ENCODE peak calls at places on chromosomes 7 and 10, in nine cellular contexts. D is GM04504, C is T-helper 1 cell, Z is EH, E is neuronal stem cell, J is heart right ventricle, X is activated gamma-delta T cell treated with Interleukin-2 at 50 U/mL for 16 hours, R is GM03348, M is AG08396. N is an unnamed sample.

GRCh38 chr7:150405584-150406310 is 26.6 kb downstream of the ZNF775 start:
- DNase-seq in X (peak), J (peak), R (peak), D (no peak), E (no peak), M (peak), Z (peak), C (no peak), N (peak)

GRCh38 chr7:147564771-147565476 is 1025.6 kb upstream of the C7orf33 start:
- DNase-seq in E (no peak), J (no peak), M (no peak), D (no peak), R (no peak), C (no peak), X (no peak), Z (no peak), N (no peak)

GRCh38 chr7:93817561-93817960 is 73.0 kb downstream of the TFPI2 start:
- DNase-seq in Z (peak), D (no peak), M (no peak), X (no peak), E (no peak), R (no peak), C (no peak), J (no peak), N (no peak)

GRCh38 chr7:41103331-41103730 is 599.6 kb downstream of the INHBA start:
- DNase-seq in M (no peak), D (no peak), X (no peak), J (no peak), C (no peak), E (no peak), Z (peak), R (peak), N (no peak)

GRCh38 chr10:131814567-131815290 is 86.1 kb upstream of the PPP2R2D start:
- DNase-seq in X (no peak), D (no peak), Z (no peak), C (no peak), R (no peak), E (no peak), J (no peak), M (no peak), N (no peak)

GRCh38 chr7:39406464-39406863 is 159.7 kb upstream of the YAE1 start:
- DNase-seq in C (no peak), X (no peak), R (no peak), D (no peak), Z (no peak), M (no peak), J (no peak), E (no peak), N (no peak)

GRCh38 chr10:44334621-44335184 is 50.2 kb downstream of the CXCL12 start:
- DNase-seq in E (no peak), Z (peak), X (no peak), J (no peak), R (peak), M (peak), D (peak), C (no peak), N (no peak)

GRCh38 chr7:42198296-42198695 is 38.7 kb downstream of the GLI3 start:
- DNase-seq in D (no peak), X (no peak), C (no peak), Z (no peak), M (no peak), E (no peak), J (no peak), R (peak), N (no peak)

GRCh38 chr7:13901577-13901976 is 87.9 kb downstream of the ETV1 start:
- DNase-seq in M (no peak), X (no peak), E (no peak), C (no peak), R (no peak), Z (no peak), J (no peak), D (no peak), N (no peak)

GRCh38 chr7:116710764-116711452 is 38.9 kb downstream of the MET start:
- DNase-seq in D (no peak), E (no peak), Z (no peak), M (no peak), C (no peak), R (no peak), X (no peak), J (no peak), N (no peak)

GRCh38 chr7:6266699-6267098 is 5.7 kb downstream of the CYTH3 start:
- DNase-seq in R (no peak), C (no peak), X (no peak), E (no peak), J (no peak), Z (no peak), M (no peak), D (no peak), N (no peak)

GRCh38 chr10:83932245-83932644 is 207.1 kb upstream of the GHITM start:
- DNase-seq in E (no peak), M (no peak), R (no peak), Z (no peak), C (no peak), J (no peak), X (no peak), D (no peak), N (no peak)

GRCh38 chr10:62862447-62862846 is 46.3 kb upstream of the EGR2 start:
- DNase-seq in E (no peak), Z (no peak), J (no peak), X (no peak), R (no peak), D (no peak), M (no peak), C (no peak), N (no peak)

GRCh38 chr7:101133621-101134398 is 6.9 kb downstream of the SERPINE1 start:
- DNase-seq in R (no peak), D (no peak), M (no peak), E (no peak), Z (peak), J (no peak), X (no peak), C (no peak), N (no peak)

GRCh38 chr7:149670288-149670687 is 103.1 kb downstream of the ZNF467 start:
- DNase-seq in Z (peak), E (no peak), R (peak), D (peak), J (no peak), M (no peak), C (no peak), X (no peak), N (no peak)

GRCh38 chr10:110411047-110411410 is 86.7 kb upstream of the DUSP5 start:
- DNase-seq in E (no peak), Z (peak), D (no peak), J (no peak), R (peak), X (no peak), C (no peak), M (no peak), N (no peak)

GRCh38 chr7:99193527-99194214 is 14.2 kb downstream of the KPNA7 start:
- DNase-seq in R (peak), E (no peak), C (no peak), M (no peak), Z (peak), J (no peak), D (peak), X (no peak), N (no peak)

GRCh38 chr7:47954231-47954911 is 6.1 kb upstream of the PKD1L1 start:
- DNase-seq in E (no peak), R (peak), J (no peak), D (peak), M (no peak), Z (peak), X (no peak), C (no peak), N (no peak)